ENCODE peak calls at places on chromosome 9, in nine cellular contexts. V, N, A, L, F, W, H, X and M are unnamed samples.

GRCh38 chr9:120729796-120730195 is 15.5 kb upstream of the MEGF9 start:
- DNase-seq in V (no peak), N (no peak), A (no peak), L (no peak), F (no peak), W (no peak), H (peak), X (no peak), M (no peak)

GRCh38 chr9:137422668-137423000 is 328 bp downstream of the EXD3 start:
- DNase-seq in V (no peak), N (no peak), A (peak), L (no peak), F (peak), W (no peak), H (no peak), X (no peak), M (peak)

GRCh38 chr9:128006360-128007024 is 25.7 kb upstream of the EEIG1 start:
- DNase-seq in V (no peak), N (no peak), A (no peak), L (no peak), F (peak), W (no peak), H (no peak), X (no peak), M (no peak)

GRCh38 chr9:87445646-87446045 is 52.0 kb upstream of the DAPK1 start:
- DNase-seq in V (no peak), N (no peak), A (peak), L (no peak), F (peak), W (no peak), H (peak), X (peak), M (no peak)

GRCh38 chr9:105511486-105511885 is 46.4 kb upstream of the FKTN start:
- DNase-seq in V (no peak), N (no peak), A (no peak), L (no peak), F (no peak), W (no peak), H (no peak), X (no peak), M (no peak)

GRCh38 chr9:84301851-84302250 is 38.7 kb downstream of the SLC28A3 start:
- DNase-seq in V (no peak), N (no peak), A (no peak), L (no peak), F (no peak), W (no peak), H (peak), X (no peak), M (no peak)

GRCh38 chr9:116181853-116182610 is 28.4 kb downstream of the PAPPA start:
- DNase-seq in V (no peak), N (no peak), A (no peak), L (no peak), F (no peak), W (no peak), H (no peak), X (no peak), M (no peak)

GRCh38 chr9:33166263-33167083 is 663 bp downstream of the B4GALT1 start:
- DNase-seq in V (no peak), N (no peak), A (peak), L (no peak), F (peak), W (no peak), H (peak), X (peak), M (no peak)